ENCODE peak calls at places on chromosomes 11 and 22, in six cellular contexts. B, W, X, O, L and H are unnamed samples.

GRCh38 chr22:26522012-26522411 is 9.7 kb upstream of the TFIP11 start:
- DNase-seq in L (no peak), B (no peak), O (no peak), W (no peak), X (no peak), H (no peak)

GRCh38 chr11:113091578-113091844 is 130.3 kb downstream of the NCAM1 start:
- DNase-seq in O (no peak), L (no peak), B (no peak), X (no peak), W (no peak), H (peak)

GRCh38 chr22:43057641-43058040 is 31.6 kb downstream of the TTLL1 start:
- DNase-seq in L (no peak), W (no peak), X (no peak), O (no peak), B (no peak), H (no peak)

GRCh38 chr11:108009497-108010360 is 1.0 kb downstream of the CUL5 start:
- DNase-seq in O (no peak), X (no peak), B (peak), W (no peak), L (no peak), H (peak)

GRCh38 chr11:31779268-31779879 is 31.7 kb downstream of the PAX6 start:
- DNase-seq in L (no peak), O (no peak), W (no peak), X (no peak), B (no peak), H (peak)

GRCh38 chr11:122172352-122173073 is 56.5 kb upstream of the BLID start:
- DNase-seq in W (no peak), L (no peak), B (no peak), O (no peak), X (no peak), H (no peak)

GRCh38 chr11:11748706-11749365 is 92.9 kb upstream of the USP47 start:
- DNase-seq in X (no peak), B (no peak), O (no peak), L (no peak), W (no peak), H (no peak)

GRCh38 chr22:46233231-46233630 is 16.9 kb downstream of the CDPF1 start:
- DNase-seq in W (no peak), B (no peak), X (no peak), L (peak), O (no peak), H (no peak)

GRCh38 chr11:61497876-61498275 is 10.7 kb upstream of the LRRC10B start:
- DNase-seq in W (no peak), O (peak), L (no peak), B (no peak), X (no peak), H (no peak)

GRCh38 chr11:6438979-6439571 is 1.7 kb downstream of the HPX start:
- DNase-seq in X (peak), O (peak), W (no peak), L (peak), B (peak), H (peak)

GRCh38 chr11:76889414-76889975 is 28.8 kb downstream of the ACER3 start:
- DNase-seq in L (no peak), O (no peak), W (no peak), X (no peak), B (no peak), H (no peak)

GRCh38 chr11:831132-831864 is 1.5 kb upstream of the CD151 start:
- DNase-seq in L (no peak), O (no peak), B (no peak), X (no peak), W (no peak), H (no peak)

GRCh38 chr11:72058416-72059034 is 21.8 kb downstream of the NUMA1 start:
- DNase-seq in B (no peak), W (no peak), X (no peak), O (no peak), L (no peak), H (peak)